ENCODE peak calls at places on chromosomes 2 and 18, in nine cellular contexts. S, R, B, N, T, Q, M, U and G are unnamed samples.

GRCh38 chr2:239262484-239263230 is 138.2 kb downstream of the HDAC4 start:
- DNase-seq in U (peak), M (peak), T (no peak), S (no peak), Q (no peak), B (no peak), R (no peak), N (no peak), G (no peak)

GRCh38 chr2:171966268-171966667 is 33.5 kb upstream of the METAP1D start:
- DNase-seq in B (no peak), R (no peak), S (no peak), N (no peak), Q (no peak), U (no peak), T (no peak), M (no peak), G (no peak)

GRCh38 chr2:101466426-101466825 is 8.5 kb downstream of the RFX8 start:
- DNase-seq in B (no peak), N (no peak), U (no peak), R (no peak), M (no peak), S (no peak), T (no peak), Q (no peak), G (no peak)

GRCh38 chr2:238884122-238884811 is 36.4 kb downstream of the TWIST2 start:
- DNase-seq in S (no peak), Q (no peak), T (no peak), M (peak), R (no peak), U (no peak), N (no peak), B (no peak), G (no peak)

GRCh38 chr18:69951182-69951581 is 3.5 kb upstream of the CD226 start:
- DNase-seq in U (no peak), R (no peak), S (peak), Q (no peak), B (no peak), N (peak), M (no peak), T (no peak), G (no peak)

GRCh38 chr2:236498369-236498768 is 71.3 kb upstream of the ACKR3 start:
- DNase-seq in S (peak), B (peak), M (no peak), R (peak), N (peak), T (no peak), U (no peak), Q (peak), G (no peak)

GRCh38 chr18:36745219-36745975 is 83.4 kb downstream of the TPGS2 start:
- DNase-seq in S (no peak), U (no peak), N (no peak), T (no peak), M (no peak), B (no peak), Q (no peak), R (no peak), G (no peak)

GRCh38 chr2:226838758-226839555 is 3.1 kb downstream of the RHBDD1 start:
- DNase-seq in S (peak), U (no peak), B (no peak), Q (no peak), N (no peak), M (no peak), R (no peak), T (no peak), G (no peak)

GRCh38 chr18:70139138-70139537 is 66.3 kb downstream of the RTTN start:
- DNase-seq in R (no peak), T (peak), N (no peak), M (no peak), S (no peak), B (no peak), Q (no peak), U (no peak), G (no peak)

GRCh38 chr2:10806543-10806942 is 6.0 kb downstream of the PDIA6 start:
- DNase-seq in S (no peak), Q (no peak), T (no peak), B (no peak), M (no peak), N (no peak), U (no peak), R (no peak), G (no peak)

GRCh38 chr2:70977605-70978205 is 725 bp upstream of the ANKRD53 start:
- DNase-seq in R (no peak), B (peak), S (peak), M (peak), N (peak), U (no peak), Q (peak), T (peak), G (peak)

GRCh38 chr2:173969886-173970285 is 4.7 kb upstream of the SP3 start:
- DNase-seq in T (no peak), R (no peak), S (peak), B (no peak), U (no peak), N (peak), Q (no peak), M (no peak), G (no peak)